ENCODE peak calls at places on chromosomes 4 and X, in eight cellular contexts. One of them, this sample, is unnamed.

GRCh38 chr4:92636038-92636825 is 332.5 kb downstream of the GRID2 start:
- DNase-seq in ovary: no peak
- DNase-seq in cardiac muscle cell: no peak
- DNase-seq in transverse colon: no peak
- DNase-seq in stomach: no peak
- DNase-seq in tibial artery: no peak
- DNase-seq in prostate gland: no peak
- DNase-seq in CD8-positive, alpha-beta memory T cell: no peak
- DNase-seq in this sample: no peak

GRCh38 chr4:185573651-185574199 is 38.4 kb upstream of the PDLIM3 start:
- DNase-seq in ovary: no peak
- DNase-seq in cardiac muscle cell: peak; percentile 84
- DNase-seq in transverse colon: no peak
- DNase-seq in stomach: no peak
- DNase-seq in tibial artery: no peak
- DNase-seq in prostate gland: no peak
- DNase-seq in CD8-positive, alpha-beta memory T cell: no peak
- DNase-seq in this sample: no peak

GRCh38 chr4:188661502-188661901 is 522.3 kb downstream of the TRIML1 start:
- DNase-seq in ovary: no peak
- DNase-seq in cardiac muscle cell: no peak
- DNase-seq in transverse colon: no peak
- DNase-seq in stomach: no peak
- DNase-seq in tibial artery: no peak
- DNase-seq in prostate gland: no peak
- DNase-seq in CD8-positive, alpha-beta memory T cell: no peak
- DNase-seq in this sample: no peak

GRCh38 chr4:153844144-153844543 is 55.3 kb upstream of the SFRP2 start:
- DNase-seq in ovary: no peak
- DNase-seq in cardiac muscle cell: no peak
- DNase-seq in transverse colon: no peak
- DNase-seq in stomach: no peak
- DNase-seq in tibial artery: no peak
- DNase-seq in prostate gland: no peak
- DNase-seq in CD8-positive, alpha-beta memory T cell: no peak
- DNase-seq in this sample: no peak

GRCh38 chr4:143558823-143559756 is 45.6 kb downstream of the SMARCA5 start:
- DNase-seq in ovary: peak; percentile 75
- DNase-seq in cardiac muscle cell: peak; percentile 76
- DNase-seq in transverse colon: peak; percentile 79
- DNase-seq in stomach: peak; percentile 78
- DNase-seq in tibial artery: peak; percentile 44
- DNase-seq in prostate gland: peak; percentile 54
- DNase-seq in CD8-positive, alpha-beta memory T cell: peak; percentile 66
- DNase-seq in this sample: peak; percentile 92

GRCh38 chr4:8188743-8189550 is 10.1 kb upstream of the SH3TC1 start:
- DNase-seq in ovary: no peak
- DNase-seq in cardiac muscle cell: peak; percentile 71
- DNase-seq in transverse colon: no peak
- DNase-seq in stomach: peak; percentile 82
- DNase-seq in tibial artery: peak; percentile 45
- DNase-seq in prostate gland: peak; percentile 92
- DNase-seq in CD8-positive, alpha-beta memory T cell: no peak
- DNase-seq in this sample: no peak

GRCh38 chrX:77436682-77437081 is 10.5 kb upstream of the FGF16 start:
- DNase-seq in ovary: no peak
- DNase-seq in cardiac muscle cell: no peak
- DNase-seq in transverse colon: no peak
- DNase-seq in stomach: no peak
- DNase-seq in tibial artery: no peak
- DNase-seq in prostate gland: no peak
- DNase-seq in CD8-positive, alpha-beta memory T cell: no peak
- DNase-seq in this sample: no peak

GRCh38 chrX:147738260-147738659 is 173.5 kb upstream of the FMR1 start:
- DNase-seq in ovary: no peak
- DNase-seq in cardiac muscle cell: no peak
- DNase-seq in transverse colon: no peak
- DNase-seq in stomach: no peak
- DNase-seq in tibial artery: no peak
- DNase-seq in prostate gland: no peak
- DNase-seq in CD8-positive, alpha-beta memory T cell: no peak
- DNase-seq in this sample: no peak

GRCh38 chrX:133053854-133054565 is 42.9 kb downstream of the USP26 start:
- DNase-seq in ovary: no peak
- DNase-seq in cardiac muscle cell: no peak
- DNase-seq in transverse colon: no peak
- DNase-seq in stomach: no peak
- DNase-seq in tibial artery: no peak
- DNase-seq in prostate gland: no peak
- DNase-seq in CD8-positive, alpha-beta memory T cell: no peak
- DNase-seq in this sample: no peak

GRCh38 chrX:39729834-39730670 is 367.7 kb downstream of the BCOR start:
- DNase-seq in ovary: no peak
- DNase-seq in cardiac muscle cell: no peak
- DNase-seq in transverse colon: no peak
- DNase-seq in stomach: no peak
- DNase-seq in tibial artery: no peak
- DNase-seq in prostate gland: no peak
- DNase-seq in CD8-positive, alpha-beta memory T cell: no peak
- DNase-seq in this sample: no peak

GRCh38 chr4:175330652-175331051 is 412.5 kb downstream of the ADAM29 start:
- DNase-seq in ovary: no peak
- DNase-seq in cardiac muscle cell: no peak
- DNase-seq in transverse colon: no peak
- DNase-seq in stomach: no peak
- DNase-seq in tibial artery: no peak
- DNase-seq in prostate gland: no peak
- DNase-seq in CD8-positive, alpha-beta memory T cell: no peak
- DNase-seq in this sample: no peak

GRCh38 chrX:1472975-1473374 is 20.3 kb upstream of the ASMTL start:
- DNase-seq in ovary: no peak
- DNase-seq in cardiac muscle cell: no peak
- DNase-seq in transverse colon: no peak
- DNase-seq in stomach: no peak
- DNase-seq in tibial artery: no peak
- DNase-seq in prostate gland: no peak
- DNase-seq in CD8-positive, alpha-beta memory T cell: no peak
- DNase-seq in this sample: no peak

GRCh38 chrX:119266364-119266995 is 30.4 kb downstream of the PGRMC1 start:
- DNase-seq in ovary: no peak
- DNase-seq in cardiac muscle cell: peak; percentile 36
- DNase-seq in transverse colon: peak; percentile 11
- DNase-seq in stomach: no peak
- DNase-seq in tibial artery: no peak
- DNase-seq in prostate gland: no peak
- DNase-seq in CD8-positive, alpha-beta memory T cell: no peak
- DNase-seq in this sample: no peak

GRCh38 chr4:81052119-81053068 is 21.9 kb downstream of the BMP3 start:
- DNase-seq in ovary: peak; percentile 81
- DNase-seq in cardiac muscle cell: peak; percentile 76
- DNase-seq in transverse colon: peak; percentile 79
- DNase-seq in stomach: peak; percentile 52
- DNase-seq in tibial artery: peak; percentile 40
- DNase-seq in prostate gland: peak; percentile 27
- DNase-seq in CD8-positive, alpha-beta memory T cell: peak; percentile 14
- DNase-seq in this sample: peak; percentile 70

GRCh38 chrX:2478546-2479419 is 22.0 kb downstream of the DHRSX start:
- DNase-seq in ovary: no peak
- DNase-seq in cardiac muscle cell: no peak
- DNase-seq in transverse colon: no peak
- DNase-seq in stomach: no peak
- DNase-seq in tibial artery: no peak
- DNase-seq in prostate gland: no peak
- DNase-seq in CD8-positive, alpha-beta memory T cell: no peak
- DNase-seq in this sample: no peak

GRCh38 chrX:129984196-129984962 is 1.9 kb downstream of the BCORL1 start:
- DNase-seq in ovary: peak; percentile 60
- DNase-seq in cardiac muscle cell: peak; percentile 21
- DNase-seq in transverse colon: peak; percentile 28
- DNase-seq in stomach: no peak
- DNase-seq in tibial artery: peak; percentile 20
- DNase-seq in prostate gland: no peak
- DNase-seq in CD8-positive, alpha-beta memory T cell: peak; percentile 46
- DNase-seq in this sample: peak; percentile 30

GRCh38 chrX:118088084-118088483 is 28.5 kb downstream of the KLHL13 start:
- DNase-seq in ovary: no peak
- DNase-seq in cardiac muscle cell: no peak
- DNase-seq in transverse colon: no peak
- DNase-seq in stomach: no peak
- DNase-seq in tibial artery: no peak
- DNase-seq in prostate gland: no peak
- DNase-seq in CD8-positive, alpha-beta memory T cell: no peak
- DNase-seq in this sample: no peak

GRCh38 chr4:20252656-20253271 is 1.1 kb downstream of the SLIT2 start:
- DNase-seq in ovary: peak; percentile 53
- DNase-seq in cardiac muscle cell: peak; percentile 51
- DNase-seq in transverse colon: peak; percentile 11
- DNase-seq in stomach: no peak
- DNase-seq in tibial artery: peak; percentile 52
- DNase-seq in prostate gland: no peak
- DNase-seq in CD8-positive, alpha-beta memory T cell: no peak
- DNase-seq in this sample: no peak

DNA sequence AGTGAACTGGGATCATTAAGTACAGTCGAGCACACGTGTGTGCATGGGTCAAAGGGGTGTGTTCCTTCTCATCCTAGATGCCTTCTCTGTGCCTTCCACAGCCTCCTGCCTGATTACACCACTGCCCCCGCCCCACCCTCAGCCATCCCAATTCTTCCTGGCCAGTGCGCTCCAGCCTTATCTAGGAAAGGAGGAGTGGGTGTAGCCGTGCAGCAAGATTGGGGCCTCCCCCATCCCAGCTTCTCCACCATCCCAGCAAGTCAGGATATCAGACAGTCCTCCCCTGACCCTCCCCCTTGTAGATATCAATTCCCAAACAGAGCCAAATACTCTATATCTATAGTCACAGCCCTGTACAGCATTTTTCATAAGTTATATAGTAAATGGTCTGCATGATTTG is 22.3 kb downstream of the SLC34A2 start:
- DNase-seq in ovary: no peak
- DNase-seq in cardiac muscle cell: no peak
- DNase-seq in transverse colon: no peak
- DNase-seq in stomach: no peak
- DNase-seq in tibial artery: no peak
- DNase-seq in prostate gland: no peak
- DNase-seq in CD8-positive, alpha-beta memory T cell: no peak
- DNase-seq in this sample: no peak
- H3K4me1 ChIP-seq in ovary: no peaks in the 10 kb centered on the region
- H3K4me1 ChIP-seq in cardiac muscle cell: no peaks in the 10 kb centered on the region
- H3K4me1 ChIP-seq in transverse colon: no peaks in the 10 kb centered on the region
- H3K4me1 ChIP-seq in stomach: no peaks in the 10 kb centered on the region
- H3K4me1 ChIP-seq in tibial artery: no peaks in the 10 kb centered on the region
- H3K4me1 ChIP-seq in prostate gland: no peaks in the 10 kb centered on the region
- H3K4me1 ChIP-seq in CD8-positive, alpha-beta memory T cell: no peaks in the 10 kb centered on the region
- H3K4me1 ChIP-seq in this sample: no peaks in the 10 kb centered on the region

GRCh38 chr4:172843273-172843672 is 325.3 kb upstream of the GALNT7 start:
- DNase-seq in ovary: no peak
- DNase-seq in cardiac muscle cell: no peak
- DNase-seq in transverse colon: no peak
- DNase-seq in stomach: no peak
- DNase-seq in tibial artery: no peak
- DNase-seq in prostate gland: no peak
- DNase-seq in CD8-positive, alpha-beta memory T cell: no peak
- DNase-seq in this sample: no peak
- H3K4me3 ChIP-seq in ovary: no peak overlapping the region
- H3K4me3 ChIP-seq in cardiac muscle cell: no peak overlapping the region
- H3K4me3 ChIP-seq in transverse colon: no peak overlapping the region
- H3K4me3 ChIP-seq in stomach: no peak overlapping the region
- H3K4me3 ChIP-seq in tibial artery: no peak overlapping the region
- H3K4me3 ChIP-seq in prostate gland: no peak overlapping the region
- H3K4me3 ChIP-seq in CD8-positive, alpha-beta memory T cell: no peak overlapping the region
- H3K4me3 ChIP-seq in this sample: no peak overlapping the region

GRCh38 chr4:1933700-1934099 is 62.5 kb downstream of the NSD2 start:
- DNase-seq in ovary: no peak
- DNase-seq in cardiac muscle cell: no peak
- DNase-seq in transverse colon: no peak
- DNase-seq in stomach: no peak
- DNase-seq in tibial artery: no peak
- DNase-seq in prostate gland: no peak
- DNase-seq in CD8-positive, alpha-beta memory T cell: no peak
- DNase-seq in this sample: no peak
- H3K36me3 ChIP-seq in ovary: no peaks in the 10 kb centered on the region
- H3K36me3 ChIP-seq in cardiac muscle cell: peaks cover 26% of the 10 kb centered on the region
- H3K36me3 ChIP-seq in transverse colon: no peaks in the 10 kb centered on the region
- H3K36me3 ChIP-seq in stomach: peaks cover 76% of the 10 kb centered on the region
- H3K36me3 ChIP-seq in tibial artery: peaks cover 78% of the 10 kb centered on the region
- H3K36me3 ChIP-seq in prostate gland: no peaks in the 10 kb centered on the region
- H3K36me3 ChIP-seq in CD8-positive, alpha-beta memory T cell: peaks cover 8% of the 10 kb centered on the region
- H3K36me3 ChIP-seq in this sample: no peaks in the 10 kb centered on the region

GRCh38 chr4:2797545-2798305 is 4.8 kb downstream of the SH3BP2 start:
- DNase-seq in ovary: no peak
- DNase-seq in cardiac muscle cell: no peak
- DNase-seq in transverse colon: no peak
- DNase-seq in stomach: peak; percentile 84
- DNase-seq in tibial artery: peak; percentile 19
- DNase-seq in prostate gland: peak; percentile 73
- DNase-seq in CD8-positive, alpha-beta memory T cell: peak; percentile 27
- DNase-seq in this sample: peak; percentile 45

GRCh38 chr4:2800691-2801596 is 8.1 kb downstream of the SH3BP2 start:
- DNase-seq in ovary: peak; percentile 88
- DNase-seq in cardiac muscle cell: peak; percentile 95
- DNase-seq in transverse colon: peak; percentile 70
- DNase-seq in stomach: peak; percentile 62
- DNase-seq in tibial artery: peak; percentile 79
- DNase-seq in prostate gland: no peak
- DNase-seq in CD8-positive, alpha-beta memory T cell: no peak
- DNase-seq in this sample: peak; percentile 63

GRCh38 chr4:2799444-2799911 is 6.6 kb downstream of the SH3BP2 start:
- DNase-seq in ovary: peak; percentile 47
- DNase-seq in cardiac muscle cell: no peak
- DNase-seq in transverse colon: peak; percentile 25
- DNase-seq in stomach: no peak
- DNase-seq in tibial artery: peak; percentile 25
- DNase-seq in prostate gland: no peak
- DNase-seq in CD8-positive, alpha-beta memory T cell: no peak
- DNase-seq in this sample: peak; percentile 46

GRCh38 chr4:2798399-2799301 is 5.8 kb downstream of the SH3BP2 start:
- DNase-seq in ovary: peak; percentile 73
- DNase-seq in cardiac muscle cell: peak; percentile 72
- DNase-seq in transverse colon: peak; percentile 84
- DNase-seq in stomach: peak; percentile 73
- DNase-seq in tibial artery: peak; percentile 74
- DNase-seq in prostate gland: no peak
- DNase-seq in CD8-positive, alpha-beta memory T cell: peak; percentile 39
- DNase-seq in this sample: peak; percentile 88

DNA sequence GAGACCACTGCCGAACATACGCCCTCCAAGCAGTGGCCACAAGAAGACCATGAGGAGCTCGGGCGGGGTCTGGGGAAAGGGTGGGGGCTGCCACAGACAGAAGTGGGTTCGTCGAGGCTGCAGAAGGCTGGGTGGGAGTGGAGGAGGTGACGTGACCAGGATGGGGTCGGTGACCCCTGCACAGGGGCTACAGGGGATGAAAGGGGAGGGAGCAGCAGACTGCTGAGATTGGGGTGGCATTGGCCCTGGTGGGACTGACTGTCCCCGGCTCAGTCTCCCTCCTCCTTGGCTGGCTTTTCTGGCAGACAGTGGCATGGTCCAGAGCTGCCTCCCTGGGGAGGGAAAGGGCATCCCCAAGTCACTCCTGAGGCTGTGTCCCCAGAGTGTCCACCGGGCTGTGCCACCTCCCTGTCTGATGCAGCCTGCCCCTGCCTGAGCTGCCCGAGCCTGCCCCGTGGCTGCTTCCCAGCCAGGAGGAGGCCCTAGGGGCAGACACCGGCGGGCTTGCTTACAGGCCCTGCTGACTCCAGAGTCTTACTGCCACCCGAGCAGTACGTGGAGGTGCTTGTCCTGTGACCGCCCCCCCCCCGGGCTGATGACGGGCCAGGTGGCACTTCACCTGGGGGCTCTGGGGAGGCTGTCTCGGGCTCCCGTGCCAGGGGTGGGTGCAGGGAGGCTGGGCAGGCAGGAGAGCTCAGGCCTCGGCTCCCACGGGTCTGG is 7.2 kb downstream of the SH3BP2 start:
- DNase-seq in ovary: peak; percentile 52
- DNase-seq in cardiac muscle cell: no peak
- DNase-seq in transverse colon: peak; percentile 9
- DNase-seq in stomach: no peak
- DNase-seq in tibial artery: peak; percentile 24
- DNase-seq in prostate gland: no peak
- DNase-seq in CD8-positive, alpha-beta memory T cell: no peak
- DNase-seq in this sample: peak; percentile 47
- H3K4me1 ChIP-seq in ovary: peaks cover 15% of the 10 kb centered on the region
- H3K4me1 ChIP-seq in cardiac muscle cell: peaks cover 29% of the 10 kb centered on the region
- H3K4me1 ChIP-seq in transverse colon: peaks cover 95% of the 10 kb centered on the region
- H3K4me1 ChIP-seq in stomach: peaks cover 76% of the 10 kb centered on the region
- H3K4me1 ChIP-seq in tibial artery: peaks cover 45% of the 10 kb centered on the region
- H3K4me1 ChIP-seq in prostate gland: peaks cover 31% of the 10 kb centered on the region
- H3K4me1 ChIP-seq in CD8-positive, alpha-beta memory T cell: peaks cover 49% of the 10 kb centered on the region
- H3K4me1 ChIP-seq in this sample: peaks cover 96% of the 10 kb centered on the region